ENCODE peak calls at places on chromosome 11, in ten cellular contexts. O is heart right ventricle, A is right lobe of liver, P is stomach, N is spleen, Y is lower lobe of right lung, W is hepatocyte, D is BE2C, F is adrenal gland, Q is Peyer's patch. S is an unnamed sample.
A peak's percentile ranks its signal among the peaks of the same experiment; 100 is the strongest.

GRCh38 chr11:112156594-112157273 is 7.2 kb downstream of the IL18 start:
- DNase-seq in Q (no peak), N (no peak), Y (no peak), P (no peak), W (no peak), O (no peak), D (no peak), A (no peak), F (no peak), S (no peak)

GRCh38 chr11:18521123-18521522 is 5.6 kb downstream of the TSG101 start:
- DNase-seq in A (no peak), W (no peak), P (no peak), N (no peak), O (no peak), F (no peak), Y (no peak), D (no peak), Q (no peak), S (no peak)

GRCh38 chr11:77723024-77723423 is 85.4 kb upstream of the CLNS1A start:
- DNase-seq in Q (no peak), O (no peak), F (no peak), P (no peak), Y (no peak), W (no peak), A (no peak), N (no peak), D (no peak), S (no peak)

GRCh38 chr11:23897453-23898289 is 599.2 kb upstream of the LUZP2 start:
- DNase-seq in W (peak; percentile 9), Y (no peak), O (no peak), F (no peak), Q (no peak), N (no peak), P (no peak), A (no peak), D (no peak), S (no peak)

GRCh38 chr11:86068138-86068861 is 584 bp downstream of the PICALM start:
- DNase-seq in A (peak; percentile 53), W (peak; percentile 40), F (peak; percentile 57), Q (peak; percentile 70), N (peak; percentile 89), O (peak; percentile 39), P (peak; percentile 32), Y (peak; percentile 59), D (peak; percentile 38), S (peak; percentile 74)

GRCh38 chr11:86117706-86118050 is 48.8 kb upstream of the PICALM start:
- DNase-seq in Y (no peak), A (no peak), D (no peak), F (no peak), W (no peak), P (no peak), N (no peak), O (no peak), Q (no peak), S (no peak)

GRCh38 chr11:116776522-116776984 is 3.8 kb upstream of the BUD13 start:
- DNase-seq in N (no peak), O (no peak), Y (no peak), D (no peak), P (no peak), F (no peak), Q (no peak), A (no peak), W (no peak), S (no peak)

GRCh38 chr11:87219266-87219665 is 181.5 kb downstream of the TMEM135 start:
- DNase-seq in Q (no peak), Y (no peak), A (no peak), N (no peak), W (no peak), D (no peak), P (no peak), F (no peak), O (no peak), S (peak; percentile 53)

GRCh38 chr11:117303101-117303500 is 12.0 kb downstream of the BACE1-AS start:
- DNase-seq in Q (no peak), F (no peak), P (no peak), D (no peak), A (no peak), W (no peak), O (no peak), Y (no peak), N (no peak), S (no peak)

GRCh38 chr11:117328414-117329010 is 858 bp downstream of the CEP164 start:
- DNase-seq in F (peak; percentile 49), O (peak; percentile 45), W (peak; percentile 51), Y (no peak), N (peak; percentile 60), A (no peak), P (peak; percentile 31), D (peak; percentile 41), Q (no peak), S (no peak)

GRCh38 chr11:114796954-114797721 is 118.8 kb downstream of the NXPE2 start:
- DNase-seq in N (no peak), A (no peak), Q (no peak), P (no peak), O (peak; percentile 33), Y (no peak), F (peak; percentile 19), W (no peak), D (no peak), S (no peak)

GRCh38 chr11:42768576-42768975 is 543.2 kb upstream of the API5 start:
- DNase-seq in O (no peak), F (no peak), Y (no peak), A (no peak), N (no peak), W (no peak), D (no peak), Q (no peak), P (no peak), S (no peak)

GRCh38 chr11:128513915-128514681 is 73.3 kb downstream of the ETS1 start:
- DNase-seq in W (no peak), F (no peak), D (no peak), N (no peak), O (no peak), A (no peak), Q (no peak), P (no peak), Y (no peak), S (no peak)

GRCh38 chr11:15745266-15745665 is 611.1 kb downstream of the SOX6 start:
- DNase-seq in Y (no peak), D (no peak), W (no peak), P (no peak), Q (no peak), A (no peak), N (no peak), O (no peak), F (no peak), S (no peak)

GRCh38 chr11:76224461-76225121 is 18.3 kb upstream of the WNT11 start:
- DNase-seq in O (no peak), N (no peak), W (no peak), P (no peak), A (no peak), D (no peak), F (no peak), Q (no peak), Y (no peak), S (no peak)
- H3K4me1 ChIP-seq in O (peaks cover 12% of the 10 kb centered on the region), N (peaks cover 6% of the 10 kb centered on the region), W (no peaks in the 10 kb centered on the region), P (no peaks in the 10 kb centered on the region), A (peaks cover 23% of the 10 kb centered on the region), D (peaks cover 5% of the 10 kb centered on the region), F (no peaks in the 10 kb centered on the region), Q (no peaks in the 10 kb centered on the region), Y (no peaks in the 10 kb centered on the region), S (no peaks in the 10 kb centered on the region)

GRCh38 chr11:44566559-44566949 is 1.1 kb downstream of the CD82 start:
- DNase-seq in Q (no peak), O (no peak), N (no peak), A (no peak), D (no peak), P (no peak), F (no peak), W (no peak), Y (no peak), S (peak; percentile 45)
- H3K4me1 ChIP-seq in Q (peaks cover 42% of the 10 kb centered on the region), O (peaks cover 81% of the 10 kb centered on the region), N (peaks cover 87% of the 10 kb centered on the region), A (peaks cover 20% of the 10 kb centered on the region), D (no peaks in the 10 kb centered on the region), P (peaks cover 75% of the 10 kb centered on the region), F (peaks cover 36% of the 10 kb centered on the region), W (peaks cover 31% of the 10 kb centered on the region), Y (peaks cover 78% of the 10 kb centered on the region), S (no peaks in the 10 kb centered on the region)

GRCh38 chr11:35014352-35014751 is 97.9 kb downstream of the PDHX start:
- DNase-seq in O (no peak), F (no peak), P (no peak), A (no peak), Q (no peak), Y (no peak), D (no peak), N (no peak), W (no peak), S (no peak)
- H3K4me1 ChIP-seq in O (no peaks in the 10 kb centered on the region), F (peaks cover 9% of the 10 kb centered on the region), P (peaks cover 14% of the 10 kb centered on the region), A (no peaks in the 10 kb centered on the region), Q (no peaks in the 10 kb centered on the region), Y (peaks cover 29% of the 10 kb centered on the region), D (no peaks in the 10 kb centered on the region), N (peaks cover 23% of the 10 kb centered on the region), W (peaks cover 9% of the 10 kb centered on the region), S (peaks cover 10% of the 10 kb centered on the region)

GRCh38 chr11:57770793-57771192 is 9.2 kb downstream of the CTNND1 start:
- DNase-seq in F (no peak), O (no peak), Q (no peak), D (no peak), Y (no peak), P (no peak), N (no peak), A (peak; percentile 68), W (no peak), S (no peak)

GRCh38 chr11:57775474-57775873 is 13.9 kb downstream of the CTNND1 start:
- DNase-seq in N (no peak), Q (no peak), A (no peak), Y (no peak), P (no peak), O (peak; percentile 68), W (no peak), F (no peak), D (no peak), S (no peak)

GRCh38 chr11:57771365-57771764 is 9.8 kb downstream of the CTNND1 start:
- DNase-seq in A (no peak), P (no peak), D (no peak), F (no peak), Y (no peak), O (no peak), W (no peak), N (no peak), Q (no peak), S (no peak)

GRCh38 chr11:57772562-57772961 is 11.0 kb downstream of the CTNND1 start:
- DNase-seq in F (no peak), A (no peak), P (no peak), N (no peak), D (no peak), W (no peak), Q (no peak), O (no peak), Y (no peak), S (no peak)

GRCh38 chr11:57773026-57773598 is 11.5 kb downstream of the CTNND1 start:
- DNase-seq in A (no peak), D (no peak), P (no peak), Y (no peak), O (no peak), Q (no peak), F (no peak), W (no peak), N (no peak), S (no peak)
- H3K4me1 ChIP-seq in A (peaks cover 79% of the 10 kb centered on the region), D (peaks cover 2% of the 10 kb centered on the region), P (peaks cover 72% of the 10 kb centered on the region), Y (peaks cover 98% of the 10 kb centered on the region), O (peaks cover 100% of the 10 kb centered on the region), Q (no peaks in the 10 kb centered on the region), F (peaks cover 84% of the 10 kb centered on the region), W (peaks cover 38% of the 10 kb centered on the region), N (peaks cover 95% of the 10 kb centered on the region), S (peaks cover 27% of the 10 kb centered on the region)

S was measured in endodermal cell.